ENCODE peak calls at places on chromosomes 6 and 20, in ten cellular contexts. Q is mammary epithelial cell; Z is BE2C; H is naive thymus-derived CD4-positive, alpha-beta T cell; F is DND-41; K is H9; L is adipocyte; U is stomach; B is heart right ventricle; R is CD4-positive, CD25-positive, alpha-beta regulatory T cell. T is an unnamed sample.

GRCh38 chr6:75611011-75611701 is 9.5 kb downstream of the SENP6 start:
- DNase-seq in Q (no peak), Z (no peak), H (no peak), F (no peak), K (no peak), L (peak; percentile 22), U (no peak), B (no peak), R (no peak), T (no peak)

GRCh38 chr20:56989516-56989915 is 276.9 kb downstream of the BMP7 start:
- DNase-seq in Q (peak; percentile 17), Z (no peak), H (no peak), F (no peak), K (no peak), L (no peak), U (no peak), B (no peak), R (no peak), T (no peak)

GRCh38 chr6:24330137-24330732 is 27.6 kb downstream of the DCDC2 start:
- DNase-seq in Q (peak; percentile 43), Z (no peak), H (no peak), F (no peak), K (no peak), L (no peak), U (no peak), B (no peak), R (no peak), T (no peak)

GRCh38 chr6:142696689-142697088 is 248.3 kb downstream of the HIVEP2 start:
- DNase-seq in Q (peak; percentile 35), Z (no peak), H (no peak), F (no peak), K (no peak), L (no peak), U (peak; percentile 74), B (no peak), R (no peak), T (no peak)

GRCh38 chr6:39449022-39449421 is 126.5 kb upstream of the KCNK16 start:
- DNase-seq in Q (no peak), Z (no peak), H (no peak), F (no peak), K (no peak), L (no peak), U (no peak), B (no peak), R (no peak), T (no peak)

GRCh38 chr6:86723729-86724128 is 213.6 kb upstream of the HTR1E start:
- DNase-seq in Q (peak; percentile 24), Z (no peak), H (no peak), F (no peak), K (no peak), L (no peak), U (no peak), B (no peak), R (no peak), T (no peak)

GRCh38 chr20:61673152-61673551 is 392.5 kb downstream of the TAF4 start:
- DNase-seq in Q (no peak), Z (no peak), H (no peak), F (no peak), K (no peak), L (no peak), U (no peak), B (no peak), R (no peak), T (no peak)

GRCh38 chr6:11445146-11445545 is 92.4 kb upstream of the TMEM170B start:
- DNase-seq in Q (no peak), Z (no peak), H (no peak), F (no peak), K (no peak), L (no peak), U (no peak), B (no peak), R (no peak), T (no peak)

GRCh38 chr6:104700371-104701185 is 159.1 kb downstream of the HACE1 start:
- DNase-seq in Q (no peak), Z (no peak), H (no peak), F (no peak), K (no peak), L (no peak), U (no peak), B (no peak), R (no peak), T (no peak)

GRCh38 chr6:156402227-156402626 is 375.0 kb upstream of the ARID1B start:
- DNase-seq in Q (no peak), Z (no peak), H (no peak), F (no peak), K (no peak), L (no peak), U (no peak), B (no peak), R (no peak), T (no peak)

GRCh38 chr20:19995220-19995863 is 21.8 kb upstream of the NAA20 start:
- DNase-seq in Q (no peak), Z (peak; percentile 28), H (peak; percentile 13), F (peak; percentile 32), K (no peak), L (peak; percentile 87), U (no peak), B (peak; percentile 47), R (peak; percentile 13), T (peak; percentile 44)

GRCh38 chr6:84492246-84493135 is 265.0 kb upstream of the CEP162 start:
- DNase-seq in Q (no peak), Z (no peak), H (no peak), F (no peak), K (no peak), L (no peak), U (no peak), B (no peak), R (no peak), T (no peak)

GRCh38 chr6:90432408-90432775 is 135.7 kb upstream of the BACH2 start:
- DNase-seq in Q (no peak), Z (no peak), H (no peak), F (no peak), K (no peak), L (no peak), U (no peak), B (no peak), R (no peak), T (no peak)
- H3K9me3 ChIP-seq in Q (peaks cover 12% of the 10 kb centered on the region), Z (no peaks in the 10 kb centered on the region), H (no peaks in the 10 kb centered on the region), F (peaks cover 33% of the 10 kb centered on the region), K (peaks cover 5% of the 10 kb centered on the region), L (peaks cover 23% of the 10 kb centered on the region), U (no peaks in the 10 kb centered on the region), B (peaks cover 4% of the 10 kb centered on the region), R (peaks cover 20% of the 10 kb centered on the region), T (peaks cover 9% of the 10 kb centered on the region)

GRCh38 chr6:42200035-42200434 is 5.3 kb upstream of the GUCA1B start:
- DNase-seq in Q (peak; percentile 55), Z (no peak), H (no peak), F (no peak), K (no peak), L (peak; percentile 90), U (no peak), B (no peak), R (no peak), T (no peak)

GRCh38 chr6:42201382-42201781 is 6.6 kb upstream of the GUCA1B start:
- DNase-seq in Q (no peak), Z (no peak), H (no peak), F (no peak), K (no peak), L (no peak), U (no peak), B (no peak), R (no peak), T (no peak)

GRCh38 chr6:42199106-42199981 is 4.6 kb upstream of the GUCA1B start:
- DNase-seq in Q (peak; percentile 14), Z (peak; percentile 72), H (no peak), F (no peak), K (no peak), L (peak; percentile 16), U (no peak), B (peak; percentile 16), R (no peak), T (no peak)

GRCh38 chr6:42204768-42205282 is 10.1 kb upstream of the GUCA1B start:
- DNase-seq in Q (no peak), Z (no peak), H (no peak), F (no peak), K (no peak), L (no peak), U (no peak), B (no peak), R (no peak), T (no peak)

DNA sequence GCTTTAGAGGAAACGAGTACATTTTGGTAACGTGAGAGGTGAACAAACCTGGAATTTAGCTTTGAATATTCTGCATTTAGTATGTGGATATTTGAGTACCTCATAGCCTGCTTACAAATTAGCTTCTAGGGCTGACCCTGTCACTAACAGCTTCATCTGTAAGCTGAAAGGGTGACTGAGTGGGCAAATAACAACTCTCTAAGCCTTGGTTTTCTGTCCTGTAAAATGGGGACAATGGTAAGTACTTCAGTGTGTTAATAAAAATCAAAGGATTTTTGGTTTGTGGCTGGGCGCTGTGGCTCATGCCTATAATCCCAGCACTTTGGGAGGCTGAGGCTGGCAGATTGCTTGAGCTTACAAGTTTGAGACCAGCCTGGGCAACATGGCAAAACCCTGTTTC is 8.5 kb upstream of the GUCA1B start:
- DNase-seq in Q (no peak), Z (no peak), H (no peak), F (no peak), K (no peak), L (no peak), U (no peak), B (no peak), R (no peak), T (no peak)
- H3K4me1 ChIP-seq in Q (peaks cover 9% of the 10 kb centered on the region), Z (no peaks in the 10 kb centered on the region), H (no peaks in the 10 kb centered on the region), F (no peaks in the 10 kb centered on the region), K (no peaks in the 10 kb centered on the region), L (peaks cover 25% of the 10 kb centered on the region), U (peaks cover 31% of the 10 kb centered on the region), B (peaks cover 18% of the 10 kb centered on the region), R (no peaks in the 10 kb centered on the region), T (no peaks in the 10 kb centered on the region)

GRCh38 chr6:3359091-3359752 is 97.6 kb downstream of the SLC22A23 start:
- DNase-seq in Q (peak; percentile 38), Z (no peak), H (no peak), F (no peak), K (no peak), L (peak; percentile 25), U (no peak), B (no peak), R (no peak), T (no peak)
- H3K9me3 ChIP-seq in Q (no peaks in the 10 kb centered on the region), Z (no peaks in the 10 kb centered on the region), H (no peaks in the 10 kb centered on the region), F (no peaks in the 10 kb centered on the region), K (no peaks in the 10 kb centered on the region), L (no peaks in the 10 kb centered on the region), U (no peaks in the 10 kb centered on the region), B (no peaks in the 10 kb centered on the region), R (no peaks in the 10 kb centered on the region), T (no peaks in the 10 kb centered on the region)

DNA sequence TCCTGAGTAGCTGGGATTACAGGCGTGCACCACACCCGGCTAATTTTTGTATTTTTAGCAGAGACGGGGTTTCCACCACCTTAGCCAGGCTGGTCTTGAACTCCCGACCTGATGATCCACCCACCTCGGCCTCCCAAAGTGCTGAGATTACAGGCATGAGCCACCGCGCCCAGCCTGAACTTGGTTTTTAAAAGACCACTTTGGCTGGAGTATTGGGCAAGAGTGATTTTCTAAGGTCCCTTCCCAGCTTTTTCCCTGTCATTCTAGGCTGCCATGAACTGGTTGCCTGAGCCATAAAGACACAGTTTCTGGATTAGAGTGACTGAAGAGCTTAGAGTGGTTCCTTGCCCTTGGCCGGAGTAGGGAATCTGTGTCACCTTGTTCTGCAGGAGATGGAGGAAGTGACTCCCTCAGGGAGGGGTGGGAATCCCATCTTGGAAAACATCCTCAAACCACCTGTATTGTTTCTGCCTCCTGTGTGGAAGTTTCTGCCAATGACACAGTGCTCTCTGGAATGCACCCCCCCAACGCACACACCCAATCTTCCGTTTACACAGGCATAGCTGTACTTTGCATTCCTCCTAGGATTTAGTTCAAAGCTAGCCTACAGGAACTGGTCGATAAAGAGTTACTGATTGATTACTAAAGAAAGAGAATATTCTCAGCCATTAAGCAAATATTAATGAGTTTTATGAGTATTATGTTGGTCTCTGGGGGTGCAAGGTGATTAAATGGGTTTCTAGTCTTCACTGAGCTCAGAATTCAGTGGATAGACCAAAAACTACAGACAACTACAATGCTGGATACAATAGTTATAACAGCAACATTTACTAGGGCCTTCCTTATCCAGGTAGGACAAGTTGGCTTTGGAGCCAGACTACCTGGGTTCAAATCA is 18.2 kb downstream of the BCL2L1 start:
- DNase-seq in Q (peak; percentile 97), Z (no peak), H (no peak), F (no peak), K (no peak), L (peak; percentile 51), U (peak; percentile 80), B (no peak), R (no peak), T (no peak)
- H3K4me1 ChIP-seq in Q (peaks cover 55% of the 10 kb centered on the region), Z (no peaks in the 10 kb centered on the region), H (peaks cover 28% of the 10 kb centered on the region), F (peaks cover 79% of the 10 kb centered on the region), K (no peaks in the 10 kb centered on the region), L (peaks cover 60% of the 10 kb centered on the region), U (peaks cover 81% of the 10 kb centered on the region), B (peaks cover 96% of the 10 kb centered on the region), R (peaks cover 33% of the 10 kb centered on the region), T (peaks cover 56% of the 10 kb centered on the region)